ENCODE peak calls at places on chromosomes 6 and 20, in eight cellular contexts. One of them, this sample, is unnamed. For H3K4me1 and H3K36me3, the result is how much of the 10 kb centered on the place peaks cover.

GRCh38 chr20:57198359-57199072 is 67.9 kb downstream of the BMP7 start:
- DNase-seq in OCI-LY7: no peak
- DNase-seq in sigmoid colon: no peak
- DNase-seq in stomach: no peak
- DNase-seq in left lung: no peak
- DNase-seq in BE2C: peak
- DNase-seq in fibroblast of lung: peak
- DNase-seq in prostate gland: no peak
- DNase-seq in this sample: no peak

GRCh38 chr20:57581202-57582028 is 20.5 kb downstream of the PCK1 start:
- DNase-seq in OCI-LY7: no peak
- DNase-seq in sigmoid colon: no peak
- DNase-seq in stomach: no peak
- DNase-seq in left lung: peak
- DNase-seq in BE2C: no peak
- DNase-seq in fibroblast of lung: no peak
- DNase-seq in prostate gland: no peak
- DNase-seq in this sample: no peak

GRCh38 chr6:35142578-35142977 is 1.4 kb upstream of the TCP11 start:
- DNase-seq in OCI-LY7: no peak
- DNase-seq in sigmoid colon: no peak
- DNase-seq in stomach: no peak
- DNase-seq in left lung: no peak
- DNase-seq in BE2C: no peak
- DNase-seq in fibroblast of lung: no peak
- DNase-seq in prostate gland: no peak
- DNase-seq in this sample: no peak

GRCh38 chr6:123625697-123626096 is 11.1 kb downstream of the TRDN start:
- DNase-seq in OCI-LY7: no peak
- DNase-seq in sigmoid colon: no peak
- DNase-seq in stomach: no peak
- DNase-seq in left lung: no peak
- DNase-seq in BE2C: no peak
- DNase-seq in fibroblast of lung: no peak
- DNase-seq in prostate gland: no peak
- DNase-seq in this sample: no peak

GRCh38 chr6:84408028-84408427 is 180.6 kb upstream of the CEP162 start:
- DNase-seq in OCI-LY7: no peak
- DNase-seq in sigmoid colon: no peak
- DNase-seq in stomach: no peak
- DNase-seq in left lung: no peak
- DNase-seq in BE2C: no peak
- DNase-seq in fibroblast of lung: no peak
- DNase-seq in prostate gland: no peak
- DNase-seq in this sample: no peak

GRCh38 chr20:4607287-4607713 is 114.4 kb upstream of the PRND start:
- DNase-seq in OCI-LY7: peak
- DNase-seq in sigmoid colon: no peak
- DNase-seq in stomach: peak
- DNase-seq in left lung: no peak
- DNase-seq in BE2C: peak
- DNase-seq in fibroblast of lung: peak
- DNase-seq in prostate gland: peak
- DNase-seq in this sample: no peak

GRCh38 chr20:47465335-47466090 is 36.2 kb upstream of the NCOA3 start:
- DNase-seq in OCI-LY7: no peak
- DNase-seq in sigmoid colon: no peak
- DNase-seq in stomach: no peak
- DNase-seq in left lung: no peak
- DNase-seq in BE2C: no peak
- DNase-seq in fibroblast of lung: no peak
- DNase-seq in prostate gland: no peak
- DNase-seq in this sample: no peak

GRCh38 chr6:140445474-140446004 is 1071.1 kb upstream of the CITED2 start:
- DNase-seq in OCI-LY7: no peak
- DNase-seq in sigmoid colon: no peak
- DNase-seq in stomach: no peak
- DNase-seq in left lung: no peak
- DNase-seq in BE2C: no peak
- DNase-seq in fibroblast of lung: peak
- DNase-seq in prostate gland: no peak
- DNase-seq in this sample: no peak

GRCh38 chr6:154445417-154445816 is 65.1 kb downstream of the CNKSR3 start:
- DNase-seq in OCI-LY7: no peak
- DNase-seq in sigmoid colon: no peak
- DNase-seq in stomach: no peak
- DNase-seq in left lung: no peak
- DNase-seq in BE2C: no peak
- DNase-seq in fibroblast of lung: no peak
- DNase-seq in prostate gland: no peak
- DNase-seq in this sample: no peak

GRCh38 chr6:53943410-53943809 is 148.6 kb downstream of the LRRC1 start:
- DNase-seq in OCI-LY7: no peak
- DNase-seq in sigmoid colon: no peak
- DNase-seq in stomach: no peak
- DNase-seq in left lung: no peak
- DNase-seq in BE2C: no peak
- DNase-seq in fibroblast of lung: no peak
- DNase-seq in prostate gland: no peak
- DNase-seq in this sample: no peak

GRCh38 chr6:7204726-7205125 is 97.0 kb downstream of the RREB1 start:
- DNase-seq in OCI-LY7: no peak
- DNase-seq in sigmoid colon: no peak
- DNase-seq in stomach: no peak
- DNase-seq in left lung: no peak
- DNase-seq in BE2C: no peak
- DNase-seq in fibroblast of lung: peak
- DNase-seq in prostate gland: no peak
- DNase-seq in this sample: no peak

GRCh38 chr6:169689247-169689646 is 12.6 kb downstream of the WDR27 start:
- DNase-seq in OCI-LY7: no peak
- DNase-seq in sigmoid colon: no peak
- DNase-seq in stomach: no peak
- DNase-seq in left lung: no peak
- DNase-seq in BE2C: no peak
- DNase-seq in fibroblast of lung: peak
- DNase-seq in prostate gland: no peak
- DNase-seq in this sample: no peak

GRCh38 chr6:34383171-34383631 is 9.3 kb downstream of the NUDT3 start:
- DNase-seq in OCI-LY7: no peak
- DNase-seq in sigmoid colon: no peak
- DNase-seq in stomach: no peak
- DNase-seq in left lung: no peak
- DNase-seq in BE2C: no peak
- DNase-seq in fibroblast of lung: peak
- DNase-seq in prostate gland: no peak
- DNase-seq in this sample: no peak

GRCh38 chr20:63280371-63280770 is 7.8 kb downstream of the ARFGAP1 start:
- DNase-seq in OCI-LY7: no peak
- DNase-seq in sigmoid colon: no peak
- DNase-seq in stomach: no peak
- DNase-seq in left lung: peak
- DNase-seq in BE2C: no peak
- DNase-seq in fibroblast of lung: no peak
- DNase-seq in prostate gland: no peak
- DNase-seq in this sample: no peak

GRCh38 chr6:164753517-164753916 is 555.9 kb downstream of the C6orf118 start:
- DNase-seq in OCI-LY7: no peak
- DNase-seq in sigmoid colon: no peak
- DNase-seq in stomach: no peak
- DNase-seq in left lung: no peak
- DNase-seq in BE2C: peak
- DNase-seq in fibroblast of lung: peak
- DNase-seq in prostate gland: no peak
- DNase-seq in this sample: no peak

GRCh38 chr6:135555550-135555949 is 58.0 kb upstream of the AHI1 start:
- DNase-seq in OCI-LY7: peak
- DNase-seq in sigmoid colon: no peak
- DNase-seq in stomach: no peak
- DNase-seq in left lung: no peak
- DNase-seq in BE2C: no peak
- DNase-seq in fibroblast of lung: no peak
- DNase-seq in prostate gland: no peak
- DNase-seq in this sample: no peak

GRCh38 chr20:419556-420168 is 11.6 kb downstream of the RBCK1 start:
- DNase-seq in OCI-LY7: peak
- DNase-seq in sigmoid colon: no peak
- DNase-seq in stomach: no peak
- DNase-seq in left lung: peak
- DNase-seq in BE2C: no peak
- DNase-seq in fibroblast of lung: no peak
- DNase-seq in prostate gland: peak
- DNase-seq in this sample: no peak

GRCh38 chr6:105430685-105431084 is 27.8 kb upstream of the PREP start:
- DNase-seq in OCI-LY7: no peak
- DNase-seq in sigmoid colon: no peak
- DNase-seq in stomach: no peak
- DNase-seq in left lung: no peak
- DNase-seq in BE2C: no peak
- DNase-seq in fibroblast of lung: no peak
- DNase-seq in prostate gland: no peak
- DNase-seq in this sample: no peak

GRCh38 chr6:159421586-159421985 is 252.4 kb downstream of the FNDC1 start:
- DNase-seq in OCI-LY7: no peak
- DNase-seq in sigmoid colon: no peak
- DNase-seq in stomach: no peak
- DNase-seq in left lung: no peak
- DNase-seq in BE2C: no peak
- DNase-seq in fibroblast of lung: no peak
- DNase-seq in prostate gland: no peak
- DNase-seq in this sample: no peak

GRCh38 chr6:170209354-170210025 is 81.4 kb downstream of the DLL1 start:
- DNase-seq in OCI-LY7: no peak
- DNase-seq in sigmoid colon: peak
- DNase-seq in stomach: peak
- DNase-seq in left lung: no peak
- DNase-seq in BE2C: no peak
- DNase-seq in fibroblast of lung: no peak
- DNase-seq in prostate gland: peak
- DNase-seq in this sample: no peak

GRCh38 chr6:137738197-137738596 is 128.9 kb upstream of the TNFAIP3 start:
- DNase-seq in OCI-LY7: no peak
- DNase-seq in sigmoid colon: no peak
- DNase-seq in stomach: no peak
- DNase-seq in left lung: no peak
- DNase-seq in BE2C: no peak
- DNase-seq in fibroblast of lung: peak
- DNase-seq in prostate gland: no peak
- DNase-seq in this sample: no peak

DNA sequence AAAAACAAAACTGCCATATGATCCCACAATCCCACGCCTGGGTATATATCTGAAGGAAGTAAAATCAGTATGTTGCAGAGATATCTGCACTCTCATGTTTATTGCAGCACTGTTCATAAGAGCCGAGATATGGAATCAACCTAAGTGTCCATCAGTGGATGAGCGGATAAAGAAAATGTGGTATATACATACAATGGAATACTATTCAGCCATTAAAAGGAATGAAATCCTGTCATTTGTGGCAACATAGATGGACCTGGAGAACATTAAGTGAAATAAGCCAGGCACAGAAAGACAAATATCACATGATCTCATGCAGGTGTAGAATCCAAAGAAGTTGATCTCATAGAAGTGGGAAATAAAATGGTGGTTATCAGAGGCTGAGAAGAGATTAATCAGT is 3.1 kb upstream of the ECHDC1 start:
- DNase-seq in OCI-LY7: no peak
- DNase-seq in sigmoid colon: no peak
- DNase-seq in stomach: no peak
- DNase-seq in left lung: no peak
- DNase-seq in BE2C: no peak
- DNase-seq in fibroblast of lung: no peak
- DNase-seq in prostate gland: no peak
- DNase-seq in this sample: no peak
- H3K4me1 ChIP-seq in OCI-LY7: under half
- H3K4me1 ChIP-seq in sigmoid colon: under half
- H3K4me1 ChIP-seq in stomach: under half
- H3K4me1 ChIP-seq in left lung: under half
- H3K4me1 ChIP-seq in BE2C: under half
- H3K4me1 ChIP-seq in fibroblast of lung: under half
- H3K4me1 ChIP-seq in prostate gland: under half
- H3K4me1 ChIP-seq in this sample: under half

GRCh38 chr6:36246511-36247268 is 23.2 kb upstream of the PNPLA1 start:
- DNase-seq in OCI-LY7: no peak
- DNase-seq in sigmoid colon: no peak
- DNase-seq in stomach: no peak
- DNase-seq in left lung: peak
- DNase-seq in BE2C: no peak
- DNase-seq in fibroblast of lung: no peak
- DNase-seq in prostate gland: no peak
- DNase-seq in this sample: no peak

GRCh38 chr6:36243562-36244212 is 26.2 kb upstream of the PNPLA1 start:
- DNase-seq in OCI-LY7: no peak
- DNase-seq in sigmoid colon: no peak
- DNase-seq in stomach: no peak
- DNase-seq in left lung: no peak
- DNase-seq in BE2C: no peak
- DNase-seq in fibroblast of lung: no peak
- DNase-seq in prostate gland: no peak
- DNase-seq in this sample: no peak

GRCh38 chr6:36244641-36245280 is 25.1 kb upstream of the PNPLA1 start:
- DNase-seq in OCI-LY7: no peak
- DNase-seq in sigmoid colon: no peak
- DNase-seq in stomach: no peak
- DNase-seq in left lung: no peak
- DNase-seq in BE2C: no peak
- DNase-seq in fibroblast of lung: peak
- DNase-seq in prostate gland: no peak
- DNase-seq in this sample: no peak

GRCh38 chr6:36247691-36248090 is 22.2 kb upstream of the PNPLA1 start:
- DNase-seq in OCI-LY7: no peak
- DNase-seq in sigmoid colon: no peak
- DNase-seq in stomach: no peak
- DNase-seq in left lung: no peak
- DNase-seq in BE2C: no peak
- DNase-seq in fibroblast of lung: peak
- DNase-seq in prostate gland: no peak
- DNase-seq in this sample: no peak

GRCh38 chr6:36245572-36246031 is 24.3 kb upstream of the PNPLA1 start:
- DNase-seq in OCI-LY7: peak
- DNase-seq in sigmoid colon: no peak
- DNase-seq in stomach: peak
- DNase-seq in left lung: peak
- DNase-seq in BE2C: peak
- DNase-seq in fibroblast of lung: no peak
- DNase-seq in prostate gland: no peak
- DNase-seq in this sample: no peak
- TF ChIP-seq CTCF in OCI-LY7: peak
- TF ChIP-seq CTCF in sigmoid colon: no peak
- TF ChIP-seq CTCF in stomach: no peak
- TF ChIP-seq CTCF in left lung: no peak
- TF ChIP-seq CTCF in BE2C: peak
- TF ChIP-seq CTCF in fibroblast of lung: no peak
- TF ChIP-seq CTCF in prostate gland: no peak
- TF ChIP-seq CTCF in this sample: no peak

GRCh38 chr20:32287231-32287638 is 9.8 kb downstream of the KIF3B start:
- DNase-seq in OCI-LY7: no peak
- DNase-seq in sigmoid colon: no peak
- DNase-seq in stomach: no peak
- DNase-seq in left lung: no peak
- DNase-seq in BE2C: no peak
- DNase-seq in fibroblast of lung: no peak
- DNase-seq in prostate gland: no peak
- DNase-seq in this sample: no peak
- H3K36me3 ChIP-seq in OCI-LY7: under half
- H3K36me3 ChIP-seq in sigmoid colon: under half
- H3K36me3 ChIP-seq in stomach: under half
- H3K36me3 ChIP-seq in left lung: under half
- H3K36me3 ChIP-seq in BE2C: under half
- H3K36me3 ChIP-seq in fibroblast of lung: under half
- H3K36me3 ChIP-seq in prostate gland: under half
- H3K36me3 ChIP-seq in this sample: under half

GRCh38 chr6:119025793-119026192 is 52.7 kb downstream of the FAM184A start:
- DNase-seq in OCI-LY7: no peak
- DNase-seq in sigmoid colon: no peak
- DNase-seq in stomach: no peak
- DNase-seq in left lung: no peak
- DNase-seq in BE2C: no peak
- DNase-seq in fibroblast of lung: no peak
- DNase-seq in prostate gland: no peak
- DNase-seq in this sample: no peak
- H3K4me1 ChIP-seq in OCI-LY7: under half
- H3K4me1 ChIP-seq in sigmoid colon: under half
- H3K4me1 ChIP-seq in stomach: under half
- H3K4me1 ChIP-seq in left lung: under half
- H3K4me1 ChIP-seq in BE2C: under half
- H3K4me1 ChIP-seq in fibroblast of lung: under half
- H3K4me1 ChIP-seq in prostate gland: under half
- H3K4me1 ChIP-seq in this sample: under half